ENCODE peak calls at places on chromosome 4, in eight cellular contexts. L is dermis blood vessel endothelial cell, H is heart right ventricle, D is H1, R is mucosa of descending colon, O is NT2/D1, X is HCEC 1CT, Y is GM23338. E is an unnamed sample.
A peak's percentile ranks its signal among the peaks of the same experiment; 100 is the strongest.

GRCh38 chr4:174394915-174395314 is 111.2 kb downstream of the CEP44 start:
- DNase-seq in L (no peak), H (no peak), D (no peak), R (no peak), O (no peak), X (peak; percentile 79), Y (no peak), E (no peak)

GRCh38 chr4:156971623-156972369 is at the start of gene PDGFC:
- DNase-seq in L (peak; percentile 57), H (peak; percentile 68), D (no peak), R (peak; percentile 68), O (no peak), X (peak; percentile 66), Y (peak; percentile 85), E (peak; percentile 67)

GRCh38 chr4:5114911-5115310 is 63.6 kb downstream of the STK32B start:
- DNase-seq in L (no peak), H (no peak), D (no peak), R (no peak), O (no peak), X (no peak), Y (no peak), E (no peak)

GRCh38 chr4:15675363-15675762 is 6.3 kb upstream of the FAM200B start:
- DNase-seq in L (no peak), H (no peak), D (no peak), R (no peak), O (no peak), X (no peak), Y (no peak), E (no peak)

GRCh38 chr4:69858683-69859082 is 1.3 kb downstream of the SULT1E1 start:
- DNase-seq in L (peak; percentile 64), H (no peak), D (no peak), R (no peak), O (no peak), X (no peak), Y (no peak), E (no peak)

GRCh38 chr4:74969507-74970474 is 36.9 kb downstream of the PARM1 start:
- DNase-seq in L (no peak), H (peak; percentile 69), D (no peak), R (no peak), O (no peak), X (no peak), Y (peak; percentile 69), E (no peak)

GRCh38 chr4:139502312-139502946 is 48.5 kb downstream of the RAB33B start:
- DNase-seq in L (peak; percentile 19), H (no peak), D (no peak), R (no peak), O (no peak), X (no peak), Y (no peak), E (no peak)

GRCh38 chr4:165814256-165815010 is 58.6 kb upstream of the TLL1 start:
- DNase-seq in L (peak; percentile 44), H (no peak), D (no peak), R (no peak), O (no peak), X (peak; percentile 63), Y (no peak), E (no peak)

GRCh38 chr4:8306511-8307021 is 37.0 kb downstream of the HTRA3 start:
- DNase-seq in L (peak; percentile 7), H (no peak), D (no peak), R (no peak), O (no peak), X (no peak), Y (peak; percentile 20), E (no peak)

GRCh38 chr4:8044699-8045098 is 105.0 kb upstream of the AFAP1 start:
- DNase-seq in L (no peak), H (no peak), D (no peak), R (peak; percentile 52), O (no peak), X (no peak), Y (no peak), E (peak; percentile 36)

GRCh38 chr4:24394041-24394440 is 190.3 kb downstream of the DHX15 start:
- DNase-seq in L (no peak), H (no peak), D (no peak), R (no peak), O (peak; percentile 66), X (peak; percentile 28), Y (peak; percentile 65), E (no peak)

GRCh38 chr4:163548481-163549243 is 54.2 kb downstream of the TMA16 start:
- DNase-seq in L (peak; percentile 79), H (no peak), D (no peak), R (peak; percentile 51), O (no peak), X (peak; percentile 42), Y (peak; percentile 68), E (peak; percentile 33)

GRCh38 chr4:123821861-123822260 is 425.3 kb downstream of the SPRY1 start:
- DNase-seq in L (peak; percentile 43), H (no peak), D (no peak), R (no peak), O (no peak), X (no peak), Y (peak; percentile 59), E (no peak)

E was measured in colonic mucosa.